ENCODE peak calls at places on chromosomes 1 and 21, in six cellular contexts. One of them, this sample, is unnamed.

GRCh38 chr1:63868220-63868897 is 94.5 kb downstream of the ROR1 start:
- DNase-seq in Kasumi-1: no peak
- DNase-seq in AG10803: no peak
- DNase-seq in stimulated activated CD8-positive, alpha-beta memory T cell treated with anti-CD3 and anti-CD28 coated beads, Interleukin-4, amount 100 ng/mL, for 24 hours: no peak
- DNase-seq in A549: peak
- DNase-seq in T-helper 1 cell: no peak
- DNase-seq in this sample: no peak

GRCh38 chr1:237386362-237387143 is 344.6 kb downstream of the RYR2 start:
- DNase-seq in Kasumi-1: peak
- DNase-seq in AG10803: peak
- DNase-seq in stimulated activated CD8-positive, alpha-beta memory T cell treated with anti-CD3 and anti-CD28 coated beads, Interleukin-4, amount 100 ng/mL, for 24 hours: no peak
- DNase-seq in A549: peak
- DNase-seq in T-helper 1 cell: no peak
- DNase-seq in this sample: peak

GRCh38 chr1:164662462-164662861 is 103.5 kb downstream of the PBX1 start:
- DNase-seq in Kasumi-1: no peak
- DNase-seq in AG10803: no peak
- DNase-seq in stimulated activated CD8-positive, alpha-beta memory T cell treated with anti-CD3 and anti-CD28 coated beads, Interleukin-4, amount 100 ng/mL, for 24 hours: no peak
- DNase-seq in A549: no peak
- DNase-seq in T-helper 1 cell: no peak
- DNase-seq in this sample: no peak

GRCh38 chr1:29397256-29397590 is 160.9 kb downstream of the PTPRU start:
- DNase-seq in Kasumi-1: no peak
- DNase-seq in AG10803: no peak
- DNase-seq in stimulated activated CD8-positive, alpha-beta memory T cell treated with anti-CD3 and anti-CD28 coated beads, Interleukin-4, amount 100 ng/mL, for 24 hours: no peak
- DNase-seq in A549: no peak
- DNase-seq in T-helper 1 cell: no peak
- DNase-seq in this sample: no peak

GRCh38 chr21:42574234-42575027 is 60.8 kb downstream of the SLC37A1 start:
- DNase-seq in Kasumi-1: no peak
- DNase-seq in AG10803: peak
- DNase-seq in stimulated activated CD8-positive, alpha-beta memory T cell treated with anti-CD3 and anti-CD28 coated beads, Interleukin-4, amount 100 ng/mL, for 24 hours: no peak
- DNase-seq in A549: no peak
- DNase-seq in T-helper 1 cell: no peak
- DNase-seq in this sample: no peak

GRCh38 chr1:205916541-205916940 is 26.7 kb downstream of the SLC26A9 start:
- DNase-seq in Kasumi-1: no peak
- DNase-seq in AG10803: peak
- DNase-seq in stimulated activated CD8-positive, alpha-beta memory T cell treated with anti-CD3 and anti-CD28 coated beads, Interleukin-4, amount 100 ng/mL, for 24 hours: no peak
- DNase-seq in A549: no peak
- DNase-seq in T-helper 1 cell: no peak
- DNase-seq in this sample: no peak

GRCh38 chr1:244941121-244941520 is 76.8 kb upstream of the HNRNPU start:
- DNase-seq in Kasumi-1: no peak
- DNase-seq in AG10803: no peak
- DNase-seq in stimulated activated CD8-positive, alpha-beta memory T cell treated with anti-CD3 and anti-CD28 coated beads, Interleukin-4, amount 100 ng/mL, for 24 hours: no peak
- DNase-seq in A549: no peak
- DNase-seq in T-helper 1 cell: no peak
- DNase-seq in this sample: no peak

GRCh38 chr1:169945171-169945570 is 51.5 kb upstream of the SCYL3 start:
- DNase-seq in Kasumi-1: no peak
- DNase-seq in AG10803: no peak
- DNase-seq in stimulated activated CD8-positive, alpha-beta memory T cell treated with anti-CD3 and anti-CD28 coated beads, Interleukin-4, amount 100 ng/mL, for 24 hours: no peak
- DNase-seq in A549: no peak
- DNase-seq in T-helper 1 cell: no peak
- DNase-seq in this sample: no peak

GRCh38 chr1:41773144-41773571 is 145.6 kb downstream of the HIVEP3 start:
- DNase-seq in Kasumi-1: no peak
- DNase-seq in AG10803: peak
- DNase-seq in stimulated activated CD8-positive, alpha-beta memory T cell treated with anti-CD3 and anti-CD28 coated beads, Interleukin-4, amount 100 ng/mL, for 24 hours: no peak
- DNase-seq in A549: no peak
- DNase-seq in T-helper 1 cell: no peak
- DNase-seq in this sample: no peak

GRCh38 chr21:43919871-43920801 is 55.1 kb downstream of the AGPAT3 start:
- DNase-seq in Kasumi-1: no peak
- DNase-seq in AG10803: no peak
- DNase-seq in stimulated activated CD8-positive, alpha-beta memory T cell treated with anti-CD3 and anti-CD28 coated beads, Interleukin-4, amount 100 ng/mL, for 24 hours: no peak
- DNase-seq in A549: no peak
- DNase-seq in T-helper 1 cell: no peak
- DNase-seq in this sample: no peak

GRCh38 chr1:9753121-9753531 is 70.6 kb downstream of the CLSTN1 start:
- DNase-seq in Kasumi-1: no peak
- DNase-seq in AG10803: peak
- DNase-seq in stimulated activated CD8-positive, alpha-beta memory T cell treated with anti-CD3 and anti-CD28 coated beads, Interleukin-4, amount 100 ng/mL, for 24 hours: no peak
- DNase-seq in A549: no peak
- DNase-seq in T-helper 1 cell: no peak
- DNase-seq in this sample: no peak